ENCODE peak calls at places on chromosomes 4 and X, in four cellular contexts. One of them, this sample, is unnamed.

GRCh38 chr4:125789018-125789417 is 474.3 kb downstream of the FAT4 start:
- DNase-seq in germinal center: no peak
- DNase-seq in lower lobe of right lung: no peak
- DNase-seq in HTR-8/SVneo: no peak
- DNase-seq in this sample: no peak

GRCh38 chr4:115275615-115276014 is 162.2 kb upstream of the NDST4 start:
- DNase-seq in germinal center: no peak
- DNase-seq in lower lobe of right lung: no peak
- DNase-seq in HTR-8/SVneo: no peak
- DNase-seq in this sample: no peak

GRCh38 chr4:78629991-78630541 is 78.5 kb downstream of the ANXA3 start:
- DNase-seq in germinal center: no peak
- DNase-seq in lower lobe of right lung: peak
- DNase-seq in HTR-8/SVneo: no peak
- DNase-seq in this sample: no peak

GRCh38 chrX:15451913-15452312 is 41.2 kb downstream of the PIR start:
- DNase-seq in germinal center: no peak
- DNase-seq in lower lobe of right lung: no peak
- DNase-seq in HTR-8/SVneo: no peak
- DNase-seq in this sample: no peak

GRCh38 chrX:132227383-132228112 is 8.3 kb upstream of the RAP2C start:
- DNase-seq in germinal center: no peak
- DNase-seq in lower lobe of right lung: no peak
- DNase-seq in HTR-8/SVneo: no peak
- DNase-seq in this sample: no peak

GRCh38 chrX:153478746-153479145 is 8.4 kb upstream of the HAUS7 start:
- DNase-seq in germinal center: no peak
- DNase-seq in lower lobe of right lung: no peak
- DNase-seq in HTR-8/SVneo: no peak
- DNase-seq in this sample: no peak

GRCh38 chr4:119207051-119207450 is 5.5 kb upstream of the USP53 start:
- DNase-seq in germinal center: no peak
- DNase-seq in lower lobe of right lung: no peak
- DNase-seq in HTR-8/SVneo: no peak
- DNase-seq in this sample: no peak

GRCh38 chr4:112840619-112841018 is 203.7 kb downstream of the LARP7 start:
- DNase-seq in germinal center: no peak
- DNase-seq in lower lobe of right lung: no peak
- DNase-seq in HTR-8/SVneo: no peak
- DNase-seq in this sample: no peak

GRCh38 chrX:110170029-110170428 is 147.9 kb downstream of the AMMECR1 start:
- DNase-seq in germinal center: no peak
- DNase-seq in lower lobe of right lung: no peak
- DNase-seq in HTR-8/SVneo: no peak
- DNase-seq in this sample: no peak

GRCh38 chrX:153953342-153953830 is 8.9 kb upstream of the RENBP start:
- DNase-seq in germinal center: peak
- DNase-seq in lower lobe of right lung: peak
- DNase-seq in HTR-8/SVneo: peak
- DNase-seq in this sample: peak

GRCh38 chr4:127732623-127733199 is 2.5 kb downstream of the SLC25A31 start:
- DNase-seq in germinal center: peak
- DNase-seq in lower lobe of right lung: no peak
- DNase-seq in HTR-8/SVneo: peak
- DNase-seq in this sample: no peak

GRCh38 chrX:132837126-132837525 is 121.3 kb downstream of the HS6ST2 start:
- DNase-seq in germinal center: no peak
- DNase-seq in lower lobe of right lung: no peak
- DNase-seq in HTR-8/SVneo: no peak
- DNase-seq in this sample: no peak

GRCh38 chrX:104565791-104566687 is at the start of gene IL1RAPL2:
- DNase-seq in germinal center: no peak
- DNase-seq in lower lobe of right lung: peak
- DNase-seq in HTR-8/SVneo: no peak
- DNase-seq in this sample: no peak

GRCh38 chr4:56902703-56903102 is 5.0 kb upstream of the REST start:
- DNase-seq in germinal center: no peak
- DNase-seq in lower lobe of right lung: no peak
- DNase-seq in HTR-8/SVneo: no peak
- DNase-seq in this sample: no peak

GRCh38 chrX:153725039-153725831 is 579 bp downstream of the ABCD1 start:
- DNase-seq in germinal center: peak
- DNase-seq in lower lobe of right lung: no peak
- DNase-seq in HTR-8/SVneo: no peak
- DNase-seq in this sample: no peak

GRCh38 chr4:54067163-54067562 is 2.8 kb upstream of the CHIC2 start:
- DNase-seq in germinal center: no peak
- DNase-seq in lower lobe of right lung: no peak
- DNase-seq in HTR-8/SVneo: no peak
- DNase-seq in this sample: no peak

GRCh38 chr4:15779336-15779735 is 1.2 kb downstream of the CD38 start:
- DNase-seq in germinal center: no peak
- DNase-seq in lower lobe of right lung: peak
- DNase-seq in HTR-8/SVneo: peak
- DNase-seq in this sample: no peak

GRCh38 chr4:112778520-112778919 is 141.6 kb downstream of the LARP7 start:
- DNase-seq in germinal center: no peak
- DNase-seq in lower lobe of right lung: no peak
- DNase-seq in HTR-8/SVneo: no peak
- DNase-seq in this sample: no peak

GRCh38 chr4:2570551-2571222 is 34.2 kb downstream of the FAM193A start:
- DNase-seq in germinal center: no peak
- DNase-seq in lower lobe of right lung: peak
- DNase-seq in HTR-8/SVneo: no peak
- DNase-seq in this sample: peak

GRCh38 chr4:2728806-2729532 is 27.2 kb downstream of the TNIP2 start:
- DNase-seq in germinal center: no peak
- DNase-seq in lower lobe of right lung: no peak
- DNase-seq in HTR-8/SVneo: no peak
- DNase-seq in this sample: no peak

GRCh38 chr4:24550773-24551172 is 33.6 kb downstream of the DHX15 start:
- DNase-seq in germinal center: no peak
- DNase-seq in lower lobe of right lung: no peak
- DNase-seq in HTR-8/SVneo: no peak
- DNase-seq in this sample: no peak

GRCh38 chrX:134880866-134881265 is 109.9 kb upstream of the SMIM10 start:
- DNase-seq in germinal center: no peak
- DNase-seq in lower lobe of right lung: no peak
- DNase-seq in HTR-8/SVneo: no peak
- DNase-seq in this sample: no peak

GRCh38 chrX:12984629-12985303 is 9.9 kb downstream of the TMSB4X start:
- DNase-seq in germinal center: no peak
- DNase-seq in lower lobe of right lung: no peak
- DNase-seq in HTR-8/SVneo: peak
- DNase-seq in this sample: peak

GRCh38 chr4:77146426-77147399 is 10.3 kb upstream of the CCNG2 start:
- DNase-seq in germinal center: no peak
- DNase-seq in lower lobe of right lung: no peak
- DNase-seq in HTR-8/SVneo: peak
- DNase-seq in this sample: no peak

GRCh38 chr4:88985088-88985779 is 71.8 kb downstream of the FAM13A start:
- DNase-seq in germinal center: no peak
- DNase-seq in lower lobe of right lung: no peak
- DNase-seq in HTR-8/SVneo: no peak
- DNase-seq in this sample: no peak